ENCODE peak calls at places on chromosome 21, in eight cellular contexts. B, H, C, V, Q, U, R and F are unnamed samples.

GRCh38 chr21:35051287-35051818 is 2.3 kb upstream of the RUNX1 start:
- DNase-seq in R (peak), C (peak), H (peak), U (peak), V (peak), Q (peak), B (no peak), F (peak)

GRCh38 chr21:45468051-45468970 is 63.3 kb downstream of the COL18A1 start:
- DNase-seq in H (no peak), V (no peak), R (no peak), C (no peak), U (no peak), B (no peak), Q (peak), F (no peak)

GRCh38 chr21:32940079-32941014 is 85.4 kb upstream of the OLIG2 start:
- DNase-seq in H (peak), Q (peak), U (peak), C (no peak), B (no peak), R (peak), V (peak), F (no peak)

GRCh38 chr21:41597811-41598231 is 89.9 kb upstream of the TMPRSS2 start:
- DNase-seq in B (no peak), H (no peak), C (no peak), U (no peak), R (no peak), V (no peak), Q (no peak), F (no peak)

GRCh38 chr21:43922949-43923348 is 57.9 kb downstream of the AGPAT3 start:
- DNase-seq in Q (no peak), R (no peak), U (no peak), C (no peak), V (no peak), B (no peak), H (no peak), F (no peak)

GRCh38 chr21:44984428-44984791 is 44.6 kb downstream of the SLX9 start:
- DNase-seq in C (no peak), B (no peak), U (no peak), R (no peak), Q (peak), V (no peak), H (peak), F (no peak)

GRCh38 chr21:8993943-8994639 is 1527.3 kb upstream of the TPTE start:
- DNase-seq in U (no peak), V (no peak), Q (no peak), B (no peak), C (no peak), H (no peak), R (peak), F (no peak)

GRCh38 chr21:41243107-41243506 is 73.5 kb upstream of the FAM3B start:
- DNase-seq in C (no peak), B (no peak), Q (no peak), H (no peak), R (no peak), V (no peak), U (no peak), F (no peak)

GRCh38 chr21:37408464-37409193 is 42.1 kb downstream of the DYRK1A start:
- DNase-seq in H (no peak), V (no peak), Q (no peak), R (no peak), C (no peak), B (no peak), U (no peak), F (no peak)

GRCh38 chr21:36749935-36750578 is 51.1 kb downstream of the SIM2 start:
- DNase-seq in U (peak), B (no peak), Q (no peak), H (peak), C (no peak), V (no peak), R (peak), F (no peak)

GRCh38 chr21:42362700-42363099 is 3.6 kb downstream of the TFF1 start:
- DNase-seq in Q (no peak), C (no peak), B (no peak), V (no peak), U (no peak), R (no peak), H (peak), F (no peak)

GRCh38 chr21:41295721-41296254 is 20.8 kb upstream of the FAM3B start:
- DNase-seq in R (no peak), Q (no peak), U (no peak), C (no peak), B (no peak), H (no peak), V (no peak), F (no peak)

GRCh38 chr21:45950740-45951515 is 30.6 kb upstream of the COL6A1 start:
- DNase-seq in H (peak), Q (peak), R (peak), V (no peak), C (no peak), B (no peak), U (peak), F (no peak)

GRCh38 chr21:24870633-24871032 is 736.6 kb downstream of the MRPL39 start:
- DNase-seq in Q (no peak), B (no peak), H (no peak), R (no peak), U (no peak), V (no peak), C (no peak), F (no peak)